ENCODE peak calls at places on chromosomes 2 and 18, in four cellular contexts. Z, H, V and K are unnamed samples.
A peak's percentile ranks its signal among the peaks of the same experiment; 100 is the strongest.

GRCh38 chr18:13019301-13019700 is 28.1 kb downstream of the CEP192 start:
- DNase-seq in Z (no peak), H (no peak), V (no peak), K (no peak)

GRCh38 chr2:214019229-214019972 is 391.5 kb upstream of the VWC2L start:
- DNase-seq in Z (no peak), H (no peak), V (no peak), K (peak; percentile 48)

GRCh38 chr18:5455644-5456043 is 88.2 kb downstream of the EPB41L3 start:
- DNase-seq in Z (no peak), H (no peak), V (no peak), K (no peak)

GRCh38 chr2:16665746-16666452 is at the start of gene CYRIA:
- DNase-seq in Z (peak; percentile 87), H (no peak), V (peak; percentile 71), K (no peak)

GRCh38 chr2:241730679-241731293 is 3.6 kb upstream of the D2HGDH start:
- DNase-seq in Z (no peak), H (no peak), V (no peak), K (no peak)

GRCh38 chr2:81513328-81513727 is 1208.8 kb upstream of the LRRTM1 start:
- DNase-seq in Z (no peak), H (no peak), V (no peak), K (no peak)

GRCh38 chr2:1865716-1866234 is 121.5 kb upstream of the PXDN start:
- DNase-seq in Z (no peak), H (no peak), V (no peak), K (no peak)

GRCh38 chr18:44742741-44743311 is 62.1 kb downstream of the SETBP1 start:
- DNase-seq in Z (no peak), H (no peak), V (no peak), K (no peak)

DNA sequence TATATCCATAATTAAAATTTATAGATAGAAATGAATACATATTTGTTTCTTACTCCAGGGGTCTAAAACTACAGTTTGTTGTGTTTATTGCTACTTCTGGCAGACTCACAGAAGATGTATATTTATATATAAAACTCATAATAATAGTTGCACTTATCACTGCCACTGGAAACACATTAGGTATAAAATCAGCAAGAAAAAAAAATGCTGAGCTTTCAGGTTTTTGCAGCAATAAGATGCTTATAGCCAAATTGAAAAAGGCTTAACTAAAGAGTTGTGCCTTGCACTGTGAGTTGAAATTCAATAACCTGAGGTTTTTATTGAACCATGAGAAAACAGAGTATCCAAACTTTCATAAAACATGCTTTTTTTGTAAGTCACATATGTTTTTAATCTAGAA is 623.9 kb upstream of the CRIM1 start:
- DNase-seq in Z (no peak), H (no peak), V (no peak), K (no peak)
- TF ChIP-seq ATF3 in Z (no peak), H (no peak), V (no peak), K (no peak)

DNA sequence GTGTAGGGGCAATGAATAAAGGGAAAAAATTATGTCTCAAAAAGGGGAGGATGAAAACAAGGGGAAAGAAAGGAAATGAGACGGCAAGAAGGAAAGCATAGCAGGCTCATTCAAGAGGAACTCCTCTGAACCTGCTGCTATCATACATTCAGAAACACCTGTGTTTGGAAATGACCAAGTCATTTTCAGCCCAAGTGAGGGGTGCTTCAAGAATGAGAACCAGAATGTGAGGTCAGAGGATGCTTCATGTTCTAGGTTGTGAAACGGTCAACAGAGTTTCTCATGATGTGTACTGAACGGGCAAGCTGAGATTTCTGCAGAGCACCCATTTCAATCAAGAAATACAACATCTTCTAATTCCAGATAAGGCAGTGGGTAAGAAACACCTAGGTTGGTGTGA is 1367.2 kb upstream of the CELF4 start:
- DNase-seq in Z (no peak), H (no peak), V (no peak), K (no peak)
- TF ChIP-seq FOSL1 in Z (no peak), H (no peak), V (no peak), K (no peak)

DNA sequence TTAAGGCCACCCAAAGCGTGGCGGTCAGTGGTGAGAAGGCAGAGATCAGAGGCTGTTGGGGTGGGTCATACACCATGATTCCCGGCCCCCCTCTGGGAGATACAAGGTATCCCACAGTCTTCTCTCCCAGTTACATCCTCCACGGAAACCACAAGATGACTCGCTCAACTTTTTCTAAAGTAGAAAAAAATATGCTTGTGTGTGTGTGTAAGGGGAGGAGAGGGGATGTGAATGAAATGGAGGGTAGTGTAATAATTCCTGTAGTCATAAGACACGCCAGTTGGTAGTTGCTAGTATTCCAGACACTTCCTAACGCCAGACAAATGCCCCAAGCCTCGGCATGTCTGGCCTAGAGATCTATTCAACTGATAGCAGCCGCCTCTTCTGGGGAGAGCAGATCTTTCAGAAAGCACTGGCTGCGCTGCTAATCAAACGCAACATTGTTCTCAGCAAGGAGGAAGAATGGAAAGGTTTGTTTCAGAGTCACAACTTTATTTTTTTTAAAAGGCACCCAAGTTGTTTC is 143.5 kb downstream of the TGIF1 start:
- DNase-seq in Z (peak; percentile 67), H (no peak), V (no peak), K (no peak)
- TF ChIP-seq ATF3 in Z (no peak), H (no peak), V (no peak), K (no peak)

GRCh38 chr18:32422978-32423740 is 47.5 kb downstream of the GAREM1 start:
- DNase-seq in Z (no peak), H (no peak), V (no peak), K (no peak)
- TF ChIP-seq FOSL1 in Z (no peak), H (no peak), V (no peak), K (no peak)

DNA sequence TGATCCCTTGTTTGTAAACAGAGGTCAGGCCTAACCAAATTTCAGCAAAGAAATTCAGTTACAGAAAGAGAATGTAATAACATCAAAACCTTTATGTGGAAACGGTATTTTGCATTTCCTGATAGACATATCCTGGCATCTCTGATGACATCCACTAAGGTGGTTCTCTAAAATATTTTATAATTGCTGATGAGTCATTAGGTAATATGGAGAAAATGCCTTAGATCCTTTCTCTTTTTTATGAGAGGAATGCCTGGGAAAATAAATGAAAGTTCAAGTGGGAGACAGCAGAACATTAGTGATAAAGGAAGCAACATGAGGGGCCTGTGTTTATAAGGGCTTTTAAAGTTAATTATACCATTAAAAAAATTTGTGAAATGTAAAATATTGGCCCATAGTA is 72.6 kb downstream of the PLCL1 start:
- DNase-seq in Z (no peak), H (no peak), V (no peak), K (no peak)
- TF ChIP-seq ATF3 in Z (no peak), H (no peak), V (no peak), K (no peak)

GRCh38 chr2:208129804-208130712 is at the start of gene CRYGC:
- DNase-seq in Z (no peak), H (peak; percentile 84), V (no peak), K (no peak)

GRCh38 chr2:208136695-208137094 is 7.1 kb upstream of the CRYGC start:
- DNase-seq in Z (no peak), H (no peak), V (no peak), K (no peak)

GRCh38 chr2:208135794-208136369 is 6.3 kb upstream of the CRYGC start:
- DNase-seq in Z (no peak), H (peak; percentile 80), V (no peak), K (no peak)

GRCh38 chr2:208139447-208139846 is 6.5 kb downstream of the CRYGB start:
- DNase-seq in Z (no peak), H (no peak), V (no peak), K (no peak)

DNA sequence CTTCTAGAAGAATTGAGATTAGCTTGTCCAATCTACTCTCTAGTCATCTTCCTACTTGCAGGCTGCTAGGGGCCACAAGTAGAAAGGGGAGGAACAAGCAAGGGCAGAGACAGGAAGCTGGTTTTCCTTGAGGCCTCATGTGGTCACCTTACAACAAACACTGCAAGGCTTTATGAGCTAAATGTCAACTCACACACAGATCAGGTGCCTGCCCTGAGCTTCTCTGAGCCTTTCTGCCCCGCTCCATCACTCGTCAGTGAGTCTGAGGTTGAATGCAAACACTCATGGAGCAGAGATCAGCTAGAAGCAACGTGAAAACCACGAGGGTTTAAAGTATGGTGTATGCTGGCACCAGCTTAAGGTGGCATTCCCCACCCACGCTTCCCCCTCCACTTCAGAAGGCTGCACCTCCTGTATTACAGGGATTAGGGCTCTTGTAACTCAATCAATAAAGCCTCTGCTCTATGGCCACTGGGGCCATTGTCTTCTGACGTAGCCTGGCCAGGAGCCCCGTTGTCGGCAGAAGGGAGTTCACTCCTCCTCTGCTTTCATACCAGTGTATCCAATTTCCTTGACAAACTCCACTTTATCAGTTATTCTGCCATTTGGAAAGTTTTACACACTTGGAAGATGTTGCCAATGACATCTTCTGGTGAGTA is 5.4 kb upstream of the CRYGC start:
- DNase-seq in Z (no peak), H (peak; percentile 33), V (no peak), K (no peak)
- TF ChIP-seq FOSL1 in Z (no peak), H (no peak), V (no peak), K (no peak)

DNA sequence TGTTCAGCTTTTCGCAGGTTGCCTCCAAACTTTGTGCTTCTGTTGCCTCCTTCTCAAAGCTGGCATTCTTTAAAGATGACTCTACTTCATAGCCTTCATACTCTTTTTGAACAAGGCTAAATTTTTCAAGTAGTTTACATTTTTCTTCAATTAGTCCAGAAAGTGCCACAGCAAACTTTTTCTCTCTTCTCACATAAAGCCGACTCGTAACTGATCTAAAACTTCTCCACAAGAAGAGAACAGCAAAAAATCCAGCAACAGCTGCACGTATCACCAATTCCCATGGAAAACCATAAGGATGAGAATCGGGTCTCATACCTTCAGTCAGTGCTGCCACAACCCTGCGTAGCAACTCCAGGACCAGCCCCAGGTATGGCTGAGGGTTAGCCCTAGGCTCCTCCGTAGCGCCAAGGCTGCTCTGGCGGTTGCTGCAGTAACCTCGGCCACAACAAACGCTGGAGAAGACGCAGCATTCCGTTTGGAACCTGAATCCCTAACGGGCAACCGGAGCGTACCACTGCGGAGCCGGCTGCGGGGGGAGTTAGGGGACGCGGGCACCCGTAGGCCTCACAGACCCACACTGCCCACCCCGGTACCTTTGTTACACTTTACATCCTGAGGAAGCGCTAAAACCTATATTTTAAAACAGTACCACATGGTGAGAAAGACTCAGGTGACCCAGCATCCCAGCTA is at the start of gene CTAGE1:
- DNase-seq in Z (no peak), H (no peak), V (peak; percentile 78), K (no peak)
- TF ChIP-seq ATF3 in Z (no peak), H (no peak), V (no peak), K (no peak)

GRCh38 chr2:160920791-160921303 is 239.4 kb upstream of the TANK start:
- DNase-seq in Z (no peak), H (no peak), V (no peak), K (no peak)
- TF ChIP-seq FOSL1 in Z (no peak), H (no peak), V (no peak), K (no peak)